ENCODE peak calls at places on chromosomes 13 and 19, in six cellular contexts. M is A549, X is K562, N is endothelial cell of umbilical vein, W is GM12878, C is HepG2. Q is an unnamed sample.

GRCh38 chr13:65540064-65540635 is 1690.0 kb downstream of the PCDH9 start:
- DNase-seq in M (no peak), X (no peak), N (no peak), W (no peak), C (no peak), Q (no peak)

GRCh38 chr19:7748756-7749155 is 1.4 kb upstream of the CD209 start:
- DNase-seq in M (peak; percentile 54), X (no peak), N (peak; percentile 58), W (no peak), C (peak; percentile 14), Q (peak; percentile 55)

GRCh38 chr19:51364200-51365106 is 1.7 kb downstream of the ETFB start:
- DNase-seq in M (peak; percentile 70), X (no peak), N (no peak), W (no peak), C (peak; percentile 76), Q (no peak)

GRCh38 chr13:112686987-112687386 is 2.9 kb upstream of the ATP11A start:
- DNase-seq in M (no peak), X (no peak), N (no peak), W (no peak), C (no peak), Q (no peak)

GRCh38 chr13:90107658-90108057 is 1239.8 kb upstream of the MIR17HG start:
- DNase-seq in M (no peak), X (no peak), N (no peak), W (no peak), C (no peak), Q (no peak)

GRCh38 chr19:34171539-34171876 is 796 bp upstream of the LSM14A start:
- DNase-seq in M (no peak), X (peak; percentile 54), N (no peak), W (peak; percentile 51), C (no peak), Q (no peak)

GRCh38 chr19:46453661-46454060 is 17.7 kb downstream of the PNMA8A start:
- DNase-seq in M (no peak), X (no peak), N (no peak), W (no peak), C (no peak), Q (no peak)

GRCh38 chr19:47369923-47370625 is 21.0 kb downstream of the DHX34 start:
- DNase-seq in M (no peak), X (no peak), N (no peak), W (no peak), C (no peak), Q (peak; percentile 98)

GRCh38 chr13:51645154-51645650 is 60.9 kb downstream of the WDFY2 start:
- DNase-seq in M (peak; percentile 43), X (no peak), N (no peak), W (no peak), C (no peak), Q (peak; percentile 93)

GRCh38 chr13:113176292-113176691 is 17.8 kb downstream of the PROZ start:
- DNase-seq in M (no peak), X (no peak), N (no peak), W (no peak), C (no peak), Q (no peak)

GRCh38 chr13:96179309-96179708 is 89.4 kb downstream of the HS6ST3 start:
- DNase-seq in M (no peak), X (no peak), N (no peak), W (no peak), C (no peak), Q (no peak)

GRCh38 chr13:110758195-110758594 is 44.7 kb downstream of the ING1 start:
- DNase-seq in M (no peak), X (no peak), N (peak; percentile 26), W (no peak), C (no peak), Q (no peak)

GRCh38 chr13:44218501-44219240 is 155.0 kb upstream of the SERP2 start:
- DNase-seq in M (no peak), X (no peak), N (peak; percentile 49), W (no peak), C (no peak), Q (no peak)

GRCh38 chr13:68927387-68928026 is 1180.1 kb upstream of the ATXN8OS start:
- DNase-seq in M (peak; percentile 35), X (no peak), N (peak; percentile 1), W (no peak), C (peak; percentile 12), Q (peak; percentile 22)

GRCh38 chr19:41311613-41312012 is 1.6 kb downstream of the CCDC97 start:
- DNase-seq in M (no peak), X (no peak), N (no peak), W (no peak), C (no peak), Q (no peak)

GRCh38 chr13:93227280-93227905 is 786 bp downstream of the GPC6 start:
- DNase-seq in M (peak; percentile 41), X (peak; percentile 41), N (no peak), W (no peak), C (peak; percentile 28), Q (no peak)

GRCh38 chr19:53182202-53182601 is 11.0 kb downstream of the ZNF665 start:
- DNase-seq in M (no peak), X (no peak), N (no peak), W (no peak), C (no peak), Q (no peak)

GRCh38 chr19:27885361-27885760 is 1327.6 kb downstream of the UQCRFS1 start:
- DNase-seq in M (no peak), X (no peak), N (no peak), W (no peak), C (no peak), Q (no peak)

GRCh38 chr19:4058696-4059492 is 7.8 kb downstream of the ZBTB7A start:
- DNase-seq in M (no peak), X (no peak), N (no peak), W (no peak), C (no peak), Q (no peak)

GRCh38 chr13:46521486-46521885 is 31.5 kb upstream of the LRCH1 start:
- DNase-seq in M (no peak), X (no peak), N (no peak), W (no peak), C (no peak), Q (no peak)

GRCh38 chr13:23599083-23599925 is 29.1 kb downstream of the TNFRSF19 start:
- DNase-seq in M (no peak), X (no peak), N (no peak), W (no peak), C (peak; percentile 95), Q (no peak)

GRCh38 chr13:66071608-66072007 is 1158.5 kb downstream of the PCDH9 start:
- DNase-seq in M (no peak), X (no peak), N (no peak), W (no peak), C (no peak), Q (no peak)

GRCh38 chr13:76754414-76754813 is 131.8 kb downstream of the KCTD12 start:
- DNase-seq in M (no peak), X (no peak), N (peak; percentile 90), W (no peak), C (no peak), Q (no peak)

GRCh38 chr13:99577934-99578917 is 77.0 kb downstream of the TM9SF2 start:
- DNase-seq in M (peak; percentile 22), X (no peak), N (peak; percentile 29), W (no peak), C (peak; percentile 47), Q (peak; percentile 24)
- TF ChIP-seq CTCF in M (no peak), X (peak; percentile 54), N (no peak), W (peak; percentile 25), C (peak; percentile 50), Q (peak; percentile 9)

GRCh38 chr19:1063030-1063908 is 3.7 kb upstream of the ARHGAP45 start:
- DNase-seq in M (peak; percentile 77), X (peak; percentile 87), N (no peak), W (no peak), C (no peak), Q (peak; percentile 56)
- TF ChIP-seq MYC in M (no peak), X (peak; percentile 10), N (no peak), W (no peak), C (no peak), Q (no peak)

GRCh38 chr19:19594371-19594770 is 24.1 kb downstream of the PBX4 start:
- DNase-seq in M (no peak), X (no peak), N (no peak), W (no peak), C (no peak), Q (peak; percentile 17)

GRCh38 chr19:19599190-19599535 is 19.3 kb downstream of the PBX4 start:
- DNase-seq in M (no peak), X (no peak), N (no peak), W (no peak), C (no peak), Q (no peak)

GRCh38 chr19:19592690-19593089 is 25.8 kb downstream of the PBX4 start:
- DNase-seq in M (no peak), X (no peak), N (no peak), W (no peak), C (no peak), Q (no peak)

GRCh38 chr19:19597809-19598306 is 20.6 kb downstream of the PBX4 start:
- DNase-seq in M (no peak), X (peak; percentile 44), N (no peak), W (peak; percentile 99), C (peak; percentile 27), Q (no peak)

GRCh38 chr19:19595171-19595701 is 23.3 kb downstream of the PBX4 start:
- DNase-seq in M (no peak), X (no peak), N (no peak), W (no peak), C (no peak), Q (peak; percentile 79)
- TF ChIP-seq CTCF in M (no peak), X (no peak), N (no peak), W (no peak), C (no peak), Q (no peak)

GRCh38 chr13:83048419-83048818 is 833.9 kb downstream of the SLITRK1 start:
- DNase-seq in M (no peak), X (no peak), N (no peak), W (no peak), C (no peak), Q (no peak)
- TF ChIP-seq MYC in M (no peak), X (no peak), N (no peak), W (no peak), C (no peak), Q (no peak)

GRCh38 chr13:106261450-106261849 is 274.0 kb downstream of the EFNB2 start:
- DNase-seq in M (no peak), X (no peak), N (no peak), W (no peak), C (no peak), Q (no peak)

GRCh38 chr13:106262886-106263285 is 272.6 kb downstream of the EFNB2 start:
- DNase-seq in M (no peak), X (no peak), N (no peak), W (no peak), C (no peak), Q (no peak)

GRCh38 chr13:106259928-106260327 is 275.5 kb downstream of the EFNB2 start:
- DNase-seq in M (no peak), X (no peak), N (no peak), W (no peak), C (no peak), Q (no peak)

GRCh38 chr13:106263801-106264200 is 271.7 kb downstream of the EFNB2 start:
- DNase-seq in M (no peak), X (no peak), N (no peak), W (no peak), C (no peak), Q (no peak)

GRCh38 chr13:106260352-106260751 is 275.1 kb downstream of the EFNB2 start:
- DNase-seq in M (no peak), X (no peak), N (no peak), W (no peak), C (no peak), Q (no peak)
- TF ChIP-seq CTCF in M (no peak), X (no peak), N (no peak), W (no peak), C (no peak), Q (no peak)

Q was measured in NB4.